ENCODE peak calls at places on chromosome 14, in ten cellular contexts. I is heart right ventricle, W is WERI-Rb-1, F is body of pancreas, R is chondrocyte, X is hepatocyte, C is foreskin fibroblast, G is heart left ventricle, V is MCF 10A, J is fibroblast of lung. Y is an unnamed sample.

GRCh38 chr14:23121401-23121800 is 2.3 kb upstream of the CEBPE start:
- DNase-seq in I (peak), W (no peak), F (peak), R (no peak), X (peak), C (peak), G (no peak), V (no peak), J (peak), Y (peak)

GRCh38 chr14:81402123-81402495 is 2.0 kb upstream of the STON2 start:
- DNase-seq in I (no peak), W (no peak), F (no peak), R (no peak), X (no peak), C (no peak), G (no peak), V (peak), J (peak), Y (no peak)

GRCh38 chr14:23356036-23356435 is 3.3 kb upstream of the SLC22A17 start:
- DNase-seq in I (no peak), W (no peak), F (no peak), R (no peak), X (no peak), C (no peak), G (no peak), V (no peak), J (no peak), Y (no peak)

GRCh38 chr14:49992901-49993335 is 100.0 kb downstream of the ARF6 start:
- DNase-seq in I (peak), W (no peak), F (no peak), R (no peak), X (no peak), C (peak), G (peak), V (peak), J (peak), Y (peak)

GRCh38 chr14:57970175-57970574 is 104.3 kb upstream of the SLC35F4 start:
- DNase-seq in I (no peak), W (no peak), F (no peak), R (no peak), X (no peak), C (no peak), G (no peak), V (no peak), J (no peak), Y (no peak)

GRCh38 chr14:69328765-69329164 is 68.8 kb downstream of the GALNT16 start:
- DNase-seq in I (no peak), W (no peak), F (no peak), R (peak), X (no peak), C (no peak), G (no peak), V (no peak), J (no peak), Y (no peak)

GRCh38 chr14:73795974-73796373 is 55.7 kb upstream of the PTGR2 start:
- DNase-seq in I (no peak), W (no peak), F (peak), R (no peak), X (peak), C (peak), G (no peak), V (peak), J (peak), Y (no peak)

GRCh38 chr14:76995279-76996035 is 33.1 kb downstream of the IRF2BPL start:
- DNase-seq in I (no peak), W (no peak), F (peak), R (no peak), X (no peak), C (no peak), G (no peak), V (no peak), J (no peak), Y (no peak)

GRCh38 chr14:94601961-94602391 is 10.2 kb upstream of the SERPINA3 start:
- DNase-seq in I (peak), W (no peak), F (peak), R (no peak), X (peak), C (peak), G (peak), V (peak), J (peak), Y (peak)

GRCh38 chr14:104869669-104870367 is 4.8 kb downstream of the CEP170B start:
- DNase-seq in I (no peak), W (no peak), F (no peak), R (no peak), X (no peak), C (no peak), G (no peak), V (no peak), J (no peak), Y (no peak)

GRCh38 chr14:104871145-104871655 is 6.1 kb downstream of the CEP170B start:
- DNase-seq in I (no peak), W (no peak), F (peak), R (no peak), X (no peak), C (no peak), G (peak), V (no peak), J (no peak), Y (no peak)

GRCh38 chr14:104871656-104872468 is 6.8 kb downstream of the CEP170B start:
- DNase-seq in I (peak), W (no peak), F (peak), R (no peak), X (no peak), C (no peak), G (no peak), V (no peak), J (no peak), Y (no peak)

GRCh38 chr14:104868811-104869572 is 3.9 kb downstream of the CEP170B start:
- DNase-seq in I (no peak), W (no peak), F (peak), R (no peak), X (no peak), C (no peak), G (peak), V (no peak), J (no peak), Y (no peak)

DNA sequence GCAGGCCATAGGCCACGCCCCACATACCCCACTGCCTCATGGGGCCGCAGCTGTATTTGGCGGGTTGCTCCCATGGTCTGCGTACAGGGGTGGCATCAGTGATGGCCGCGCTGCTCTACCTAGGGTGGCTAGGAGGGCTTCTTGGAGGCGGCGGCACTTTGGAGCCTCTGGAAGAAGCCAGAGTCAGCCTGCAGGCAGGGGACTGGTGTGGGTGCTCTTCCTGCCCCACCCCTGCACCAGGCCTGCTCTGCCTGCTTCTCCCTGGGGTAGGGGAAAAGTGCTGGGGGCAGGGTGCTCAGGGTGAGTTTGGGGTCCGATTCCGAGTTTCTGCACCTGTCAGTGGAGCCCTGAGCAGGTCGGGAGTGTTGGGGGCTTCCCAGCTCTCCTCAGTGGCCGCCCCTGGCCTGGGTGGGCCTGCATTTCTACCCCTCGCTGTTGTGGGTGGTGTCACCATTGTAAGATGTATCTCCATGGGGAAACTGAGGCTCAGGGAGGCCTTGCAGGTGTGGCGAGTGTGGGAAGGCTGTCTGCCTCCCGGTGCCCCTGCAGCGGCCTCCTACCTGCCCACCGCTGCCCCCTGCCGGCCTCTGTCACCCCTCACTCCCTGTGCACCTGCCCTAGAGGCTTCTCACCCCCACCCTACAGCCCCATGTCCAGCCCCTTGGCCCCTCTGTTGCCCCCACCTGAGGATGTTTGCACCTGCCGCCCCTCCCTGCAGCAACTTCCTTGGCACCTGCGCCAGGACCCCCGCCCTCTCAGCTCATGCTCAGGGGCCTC is 5.5 kb downstream of the CEP170B start:
- DNase-seq in I (no peak), W (peak), F (peak), R (no peak), X (no peak), C (no peak), G (no peak), V (no peak), J (no peak), Y (no peak)
- TF ChIP-seq CTCF in I (no peak), W (peak), F (peak), R (peak), X (peak), C (peak), G (peak), V (peak), J (no peak), Y (peak)

DNA sequence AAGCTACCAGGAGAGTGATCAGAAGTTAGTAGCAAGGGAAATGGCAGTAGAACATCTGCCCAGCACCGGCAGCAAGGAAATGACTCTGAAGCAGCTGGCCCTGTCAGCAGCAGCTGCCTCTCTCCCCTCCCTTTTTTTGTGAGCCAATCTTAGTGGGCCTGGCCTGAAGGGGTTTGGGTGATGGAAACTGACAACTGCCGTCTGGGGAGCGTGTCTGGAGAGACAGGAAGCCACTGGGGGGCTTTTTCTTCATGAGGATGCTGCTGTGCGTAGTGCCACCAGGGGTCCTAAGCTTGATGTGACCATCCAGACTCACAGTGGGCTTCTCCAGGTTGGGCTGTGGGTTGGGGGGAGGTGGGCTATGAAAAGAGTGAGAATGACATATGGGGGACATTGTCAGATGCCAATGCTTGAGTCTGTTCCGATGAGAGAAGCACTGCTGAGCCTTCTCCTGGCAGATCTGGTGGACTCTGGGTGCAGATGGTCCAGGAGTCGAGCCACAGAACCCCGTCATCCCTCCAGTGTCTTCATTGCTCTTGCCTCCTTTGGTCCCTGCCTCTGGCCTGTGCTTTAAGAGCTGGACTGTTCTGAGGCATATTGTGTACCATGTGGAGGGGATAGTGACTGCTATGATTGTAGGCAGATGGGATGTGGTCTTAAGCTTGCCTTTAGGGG is 87.6 kb upstream of the HIF1A start:
- DNase-seq in I (no peak), W (no peak), F (no peak), R (no peak), X (no peak), C (no peak), G (no peak), V (no peak), J (no peak), Y (no peak)
- TF ChIP-seq CTCF in I (no peak), W (peak), F (no peak), R (peak), X (no peak), C (no peak), G (no peak), V (no peak), J (no peak), Y (peak)

GRCh38 chr14:100471451-100472093 is 115.6 kb downstream of the BEGAIN start:
- DNase-seq in I (no peak), W (peak), F (peak), R (no peak), X (no peak), C (no peak), G (no peak), V (no peak), J (no peak), Y (no peak)
- TF ChIP-seq CTCF in I (no peak), W (no peak), F (no peak), R (no peak), X (no peak), C (no peak), G (no peak), V (no peak), J (no peak), Y (no peak)

GRCh38 chr14:55353686-55354467 is 57.8 kb downstream of the ATG14 start:
- DNase-seq in I (no peak), W (peak), F (no peak), R (no peak), X (no peak), C (no peak), G (no peak), V (no peak), J (no peak), Y (no peak)
- TF ChIP-seq CTCF in I (no peak), W (peak), F (no peak), R (no peak), X (no peak), C (no peak), G (no peak), V (no peak), J (no peak), Y (no peak)

GRCh38 chr14:41782488-41782887 is 175.8 kb downstream of the LRFN5 start:
- DNase-seq in I (no peak), W (no peak), F (no peak), R (no peak), X (no peak), C (no peak), G (no peak), V (no peak), J (no peak), Y (no peak)

GRCh38 chr14:41783403-41783802 is 176.7 kb downstream of the LRFN5 start:
- DNase-seq in I (no peak), W (no peak), F (no peak), R (no peak), X (no peak), C (no peak), G (no peak), V (no peak), J (no peak), Y (no peak)

DNA sequence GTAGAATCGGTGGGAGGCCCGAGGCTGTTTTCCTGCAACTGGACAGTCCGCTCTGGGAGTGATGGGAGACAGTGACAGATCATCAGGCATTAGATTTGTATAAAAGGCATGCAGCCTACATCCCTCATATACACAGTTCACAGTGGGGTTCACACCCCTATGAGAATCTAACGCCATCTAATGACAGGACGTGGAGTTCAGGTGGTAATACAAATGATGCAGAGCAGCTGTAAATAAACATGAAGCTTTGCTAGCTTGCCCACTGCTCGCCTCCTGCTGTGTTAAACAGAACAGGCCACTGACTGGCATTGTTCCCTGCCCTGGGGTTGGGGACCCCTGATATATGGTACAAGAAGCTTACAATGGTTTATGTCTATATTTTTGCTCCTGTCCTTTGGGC is 179.0 kb downstream of the LRFN5 start:
- DNase-seq in I (no peak), W (peak), F (no peak), R (no peak), X (no peak), C (no peak), G (no peak), V (peak), J (no peak), Y (no peak)
- TF ChIP-seq CTCF in I (no peak), W (no peak), F (no peak), R (no peak), X (no peak), C (no peak), G (no peak), V (no peak), J (no peak), Y (no peak)

GRCh38 chr14:90514015-90514398 is 117.2 kb downstream of the CALM1 start:
- DNase-seq in I (no peak), W (no peak), F (no peak), R (no peak), X (peak), C (no peak), G (no peak), V (no peak), J (no peak), Y (no peak)
- TF ChIP-seq CTCF in I (no peak), W (no peak), F (no peak), R (no peak), X (no peak), C (no peak), G (no peak), V (no peak), J (no peak), Y (no peak)

GRCh38 chr14:40494483-40494882 is 1062.2 kb upstream of the FBXO33 start:
- DNase-seq in I (no peak), W (no peak), F (no peak), R (no peak), X (no peak), C (no peak), G (no peak), V (peak), J (no peak), Y (no peak)
- TF ChIP-seq CTCF in I (no peak), W (no peak), F (no peak), R (no peak), X (no peak), C (no peak), G (no peak), V (no peak), J (no peak), Y (no peak)

GRCh38 chr14:104782086-104782822 is 13.3 kb downstream of the AKT1 start:
- DNase-seq in I (no peak), W (no peak), F (no peak), R (no peak), X (no peak), C (no peak), G (no peak), V (no peak), J (no peak), Y (no peak)
- TF ChIP-seq CTCF in I (no peak), W (no peak), F (no peak), R (no peak), X (no peak), C (no peak), G (no peak), V (no peak), J (no peak), Y (no peak)